ENCODE peak calls at places on chromosome 1, in five cellular contexts. B, P, N, S and K are unnamed samples.

GRCh38 chr1:2987773-2988172 is 33.5 kb upstream of the ACTRT2 start:
- DNase-seq in B (no peak), P (no peak), N (no peak), S (no peak), K (no peak)

GRCh38 chr1:165073402-165074007 is 283.0 kb downstream of the LMX1A start:
- DNase-seq in B (no peak), P (no peak), N (peak), S (no peak), K (no peak)

GRCh38 chr1:179251675-179252074 is 22.2 kb upstream of the ABL2 start:
- DNase-seq in B (no peak), P (no peak), N (peak), S (no peak), K (no peak)

GRCh38 chr1:36922593-36923251 is 111.6 kb downstream of the GRIK3 start:
- DNase-seq in B (no peak), P (no peak), N (no peak), S (no peak), K (no peak)

GRCh38 chr1:228530086-228530758 is 43.0 kb downstream of the RNF187 start:
- DNase-seq in B (no peak), P (no peak), N (no peak), S (no peak), K (no peak)

GRCh38 chr1:184641894-184642293 is 112.8 kb downstream of the EDEM3 start:
- DNase-seq in B (no peak), P (no peak), N (no peak), S (no peak), K (no peak)

GRCh38 chr1:24694380-24694843 is 50.8 kb upstream of the CLIC4 start:
- DNase-seq in B (no peak), P (no peak), N (no peak), S (peak), K (no peak)

GRCh38 chr1:154404511-154404931 is 622 bp upstream of the IL6R start:
- DNase-seq in B (no peak), P (no peak), N (no peak), S (no peak), K (no peak)

GRCh38 chr1:109319114-109319513 is 12.3 kb upstream of the MYBPHL start:
- DNase-seq in B (no peak), P (no peak), N (no peak), S (no peak), K (no peak)

GRCh38 chr1:192485692-192486436 is 89.7 kb upstream of the RGS1 start:
- DNase-seq in B (no peak), P (no peak), N (peak), S (no peak), K (no peak)

GRCh38 chr1:21027805-21028204 is 148.9 kb downstream of the EIF4G3 start:
- DNase-seq in B (peak), P (no peak), N (no peak), S (no peak), K (no peak)

GRCh38 chr1:159079518-159079917 is 3.0 kb upstream of the AIM2 start:
- DNase-seq in B (no peak), P (no peak), N (no peak), S (no peak), K (no peak)

GRCh38 chr1:163410073-163410522 is 88.3 kb downstream of the NUF2 start:
- DNase-seq in B (peak), P (peak), N (peak), S (no peak), K (peak)
- TF ChIP-seq ATF2 in B (no peak), P (no peak), N (no peak), S (no peak), K (no peak)

GRCh38 chr1:222331765-222332164 is 216.1 kb downstream of the HHIPL2 start:
- DNase-seq in B (no peak), P (no peak), N (no peak), S (no peak), K (no peak)
- TF ChIP-seq CTCF in B (no peak), P (no peak), N (no peak), S (no peak), K (no peak)

DNA sequence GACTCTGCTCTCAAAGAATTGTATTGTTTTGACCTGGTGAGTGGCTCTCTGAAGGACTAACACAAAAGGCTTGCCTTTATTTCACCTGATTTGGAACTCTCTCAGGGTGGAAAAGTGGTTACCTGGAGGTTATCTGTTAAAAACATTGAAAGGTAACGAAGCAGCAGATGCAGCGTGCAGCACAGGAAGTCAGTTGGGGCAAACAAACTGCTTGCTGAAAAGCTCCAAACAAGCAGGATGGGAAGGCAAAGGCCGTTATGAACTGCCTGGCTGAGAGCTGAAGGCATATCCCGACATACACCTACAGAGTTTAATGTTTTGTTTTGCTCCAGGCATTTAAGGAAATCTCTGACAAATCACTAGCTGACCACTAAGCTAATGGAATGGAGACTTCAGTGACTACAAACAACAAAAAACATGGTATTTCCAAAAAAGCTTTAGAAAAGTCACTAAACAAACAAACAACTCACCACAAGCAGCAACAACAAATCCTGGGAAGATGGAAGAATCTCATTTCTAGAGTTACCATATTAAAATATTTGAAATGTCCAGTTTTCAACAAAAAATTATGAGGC is 44.3 kb upstream of the BATF3 start:
- DNase-seq in B (no peak), P (no peak), N (no peak), S (no peak), K (no peak)
- TF ChIP-seq ATF2 in B (no peak), P (no peak), N (no peak), S (no peak), K (no peak)

GRCh38 chr1:172356620-172357019 is 63.9 kb upstream of the C1orf105 start:
- DNase-seq in B (no peak), P (no peak), N (no peak), S (no peak), K (no peak)
- TF ChIP-seq CTCF in B (no peak), P (no peak), N (no peak), S (no peak), K (no peak)

GRCh38 chr1:230113230-230113604 is 46.2 kb downstream of the GALNT2 start:
- DNase-seq in B (no peak), P (no peak), N (no peak), S (no peak), K (no peak)
- TF ChIP-seq ATF2 in B (no peak), P (no peak), N (no peak), S (no peak), K (no peak)

GRCh38 chr1:6785721-6786505 is 659 bp downstream of the CAMTA1 start:
- DNase-seq in B (peak), P (peak), N (no peak), S (no peak), K (peak)
- TF ChIP-seq CTCF in B (peak), P (no peak), N (peak), S (peak), K (no peak)

GRCh38 chr1:59596432-59596831 is 218.3 kb upstream of the HOOK1 start:
- DNase-seq in B (no peak), P (no peak), N (no peak), S (no peak), K (no peak)
- TF ChIP-seq ATF2 in B (no peak), P (no peak), N (no peak), S (no peak), K (no peak)

DNA sequence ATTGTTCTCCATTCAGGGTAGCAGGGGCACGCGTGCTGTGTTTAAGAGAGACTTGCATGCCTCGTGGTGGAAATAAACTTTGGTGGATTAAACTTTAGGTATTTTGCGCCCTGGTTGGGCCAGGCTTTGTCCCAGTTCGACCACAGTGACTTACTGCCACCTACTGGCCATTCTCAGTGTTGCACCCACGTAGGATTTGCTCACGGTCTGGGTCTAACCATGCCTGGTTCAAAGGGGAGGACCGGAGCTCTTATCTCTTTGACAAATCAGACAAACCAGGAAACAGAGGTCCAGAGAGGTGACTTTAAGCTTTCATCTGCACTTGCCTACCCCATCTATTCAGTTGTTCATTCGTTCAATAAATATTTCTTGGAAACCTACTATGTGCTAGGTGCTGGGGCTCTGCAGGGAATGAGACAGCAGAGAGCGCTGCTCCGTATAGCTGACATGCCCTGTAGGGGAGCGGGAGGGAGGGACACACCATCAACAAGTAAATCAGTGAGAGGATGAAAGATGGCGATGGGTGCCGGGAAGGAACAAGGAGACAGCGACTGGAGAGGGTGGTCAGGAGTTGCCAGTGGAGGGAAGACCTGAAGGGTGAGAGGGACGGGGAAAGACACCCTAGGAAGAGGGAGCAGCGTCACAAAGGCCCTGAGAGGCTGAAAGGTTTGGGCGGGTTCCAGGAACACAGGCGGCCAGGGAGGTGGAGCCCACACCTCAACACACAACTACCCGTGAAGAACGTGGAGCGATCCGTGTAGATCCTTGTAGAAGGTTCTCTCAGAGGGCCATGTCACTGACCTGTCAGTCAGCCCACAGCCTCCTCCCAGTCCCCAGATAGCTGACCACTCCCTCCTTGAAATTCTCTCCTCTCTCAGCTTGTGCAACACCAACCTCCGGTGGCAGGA is 27.2 kb upstream of the TINAGL1 start:
- DNase-seq in B (peak), P (peak), N (peak), S (peak), K (peak)
- TF ChIP-seq CTCF in B (peak), P (peak), N (peak), S (peak), K (peak)